ENCODE peak calls at places on chromosomes 4 and X, in seven cellular contexts. M is naive thymus-derived CD4-positive, alpha-beta T cell; Y is heart left ventricle; L is upper lobe of left lung; V is lower lobe of right lung; P is A549; N is body of pancreas. D is an unnamed sample.

GRCh38 chr4:158816953-158817352 is 48.1 kb downstream of the FNIP2 start:
- ATAC-seq in M (peak; percentile 34), Y (no peak), L (no peak), V (peak; percentile 17), P (no peak), N (no peak), D (no peak)

GRCh38 chr4:23857353-23857752 is 32.5 kb downstream of the PPARGC1A start:
- ATAC-seq in M (no peak), Y (no peak), L (no peak), V (no peak), P (no peak), N (no peak), D (no peak)

GRCh38 chrX:13478740-13479451 is 90.5 kb upstream of the EGFL6 start:
- ATAC-seq in M (no peak), Y (peak; percentile 77), L (no peak), V (no peak), P (no peak), N (no peak), D (no peak)

GRCh38 chr4:184329235-184330007 is 111.7 kb upstream of the ENPP6 start:
- ATAC-seq in M (no peak), Y (peak; percentile 26), L (no peak), V (no peak), P (no peak), N (no peak), D (no peak)

GRCh38 chr4:184313710-184314659 is 96.3 kb upstream of the ENPP6 start:
- ATAC-seq in M (peak; percentile 72), Y (no peak), L (peak; percentile 7), V (peak; percentile 43), P (no peak), N (no peak), D (peak; percentile 24)

GRCh38 chrX:74251006-74251930 is 52.7 kb upstream of the ZCCHC13 start:
- ATAC-seq in M (peak; percentile 57), Y (peak; percentile 30), L (peak; percentile 30), V (peak; percentile 62), P (peak; percentile 74), N (no peak), D (peak; percentile 56)

GRCh38 chrX:67338262-67338661 is 205.6 kb upstream of the AR start:
- ATAC-seq in M (no peak), Y (no peak), L (no peak), V (no peak), P (no peak), N (no peak), D (no peak)

GRCh38 chr4:84733343-84734033 is 150.6 kb downstream of the CDS1 start:
- ATAC-seq in M (no peak), Y (peak; percentile 98), L (no peak), V (no peak), P (no peak), N (no peak), D (no peak)

GRCh38 chr4:152000518-152000917 is 239.7 kb upstream of the GATB start:
- ATAC-seq in M (no peak), Y (no peak), L (no peak), V (no peak), P (no peak), N (no peak), D (no peak)

GRCh38 chr4:29722253-29722652 is 997.9 kb upstream of the PCDH7 start:
- ATAC-seq in M (no peak), Y (no peak), L (no peak), V (no peak), P (no peak), N (no peak), D (no peak)

GRCh38 chrX:118751950-118752783 is 24.8 kb downstream of the IL13RA1 start:
- ATAC-seq in M (peak; percentile 75), Y (no peak), L (no peak), V (peak; percentile 47), P (no peak), N (no peak), D (no peak)

GRCh38 chrX:112865464-112866025 is 24.9 kb upstream of the AMOT start:
- ATAC-seq in M (no peak), Y (no peak), L (no peak), V (peak; percentile 51), P (no peak), N (no peak), D (no peak)

GRCh38 chrX:150983526-150984163 is 510 bp downstream of the HMGB3 start:
- ATAC-seq in M (no peak), Y (no peak), L (no peak), V (no peak), P (peak; percentile 20), N (peak; percentile 28), D (no peak)

GRCh38 chr4:79632114-79632513 is 224.1 kb upstream of the GK2 start:
- ATAC-seq in M (no peak), Y (no peak), L (no peak), V (no peak), P (no peak), N (no peak), D (no peak)

GRCh38 chr4:109022941-109023340 is 260.1 kb upstream of the ETNPPL start:
- ATAC-seq in M (no peak), Y (no peak), L (no peak), V (no peak), P (no peak), N (no peak), D (no peak)

GRCh38 chr4:42642136-42642797 is 14.6 kb downstream of the ATP8A1 start:
- ATAC-seq in M (peak; percentile 18), Y (no peak), L (no peak), V (no peak), P (no peak), N (no peak), D (no peak)

GRCh38 chr4:42640613-42641012 is 16.3 kb downstream of the ATP8A1 start:
- ATAC-seq in M (no peak), Y (no peak), L (no peak), V (no peak), P (no peak), N (no peak), D (no peak)

GRCh38 chr4:42638993-42639392 is 17.9 kb downstream of the ATP8A1 start:
- ATAC-seq in M (no peak), Y (no peak), L (no peak), V (no peak), P (no peak), N (no peak), D (no peak)

GRCh38 chr4:42641696-42642095 is 15.2 kb downstream of the ATP8A1 start:
- ATAC-seq in M (no peak), Y (no peak), L (no peak), V (no peak), P (no peak), N (no peak), D (no peak)

GRCh38 chr4:42641155-42641554 is 15.8 kb downstream of the ATP8A1 start:
- ATAC-seq in M (no peak), Y (no peak), L (no peak), V (no peak), P (no peak), N (no peak), D (no peak)
- H3K4me3 ChIP-seq in M (no peak overlapping the region), Y (no peak overlapping the region), L (no peak overlapping the region), V (no peak overlapping the region), P (no peak overlapping the region), N (no peak overlapping the region), D (no peak overlapping the region)

GRCh38 chr4:6562931-6563901 is 11.8 kb upstream of the MAN2B2 start:
- ATAC-seq in M (no peak), Y (peak; percentile 64), L (no peak), V (peak; percentile 27), P (peak; percentile 39), N (peak; percentile 45), D (peak; percentile 33)
- H3K4me3 ChIP-seq in M (no peak overlapping the region), Y (peak overlapping the region; percentile 42), L (peak overlapping the region; percentile 4), V (peak overlapping the region; percentile 41), P (peak overlapping the region; percentile 56), N (no peak overlapping the region), D (peak overlapping the region; percentile 53)

DNA sequence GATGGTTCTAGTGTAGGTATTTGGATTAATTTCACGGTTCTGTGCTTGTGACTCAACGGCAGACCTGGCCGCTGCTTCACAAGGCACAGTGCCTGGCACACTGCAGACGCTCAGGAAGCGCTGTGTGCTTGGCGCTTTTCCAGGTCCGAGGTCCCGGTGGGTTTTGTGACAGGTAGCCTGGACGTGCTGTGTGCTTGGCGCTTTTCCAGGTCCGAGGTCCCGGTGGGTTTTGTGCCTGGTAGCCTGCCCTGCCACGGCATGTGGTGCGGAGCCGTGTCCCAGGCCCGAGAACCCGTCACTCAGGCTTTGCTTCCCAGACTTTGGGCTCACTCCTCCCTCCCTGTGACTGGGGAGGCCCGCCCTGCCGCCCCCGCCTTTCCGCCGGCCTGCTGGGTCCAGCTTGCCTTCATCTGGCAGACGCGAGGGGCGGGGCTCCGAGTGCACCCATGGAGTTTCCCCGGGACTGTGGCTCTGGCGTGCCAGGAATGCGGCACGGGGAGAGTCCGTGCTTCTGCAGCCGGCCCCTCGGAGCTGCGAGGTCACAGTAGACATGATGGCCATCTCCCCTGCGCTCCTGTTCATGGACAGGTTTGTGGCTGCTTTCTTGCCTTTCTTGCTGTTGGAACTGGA is 44.2 kb downstream of the TBC1D14 start:
- ATAC-seq in M (no peak), Y (peak; percentile 91), L (peak; percentile 31), V (peak; percentile 66), P (no peak), N (peak; percentile 59), D (peak; percentile 94)
- H3K4me3 ChIP-seq in M (no peak overlapping the region), Y (peak overlapping the region; percentile 33), L (no peak overlapping the region), V (peak overlapping the region; percentile 23), P (no peak overlapping the region), N (no peak overlapping the region), D (peak overlapping the region; percentile 37)

GRCh38 chr4:6706173-6706572 is 3.5 kb downstream of the MRFAP1L1 start:
- ATAC-seq in M (no peak), Y (no peak), L (no peak), V (no peak), P (no peak), N (no peak), D (no peak)
- H3K4me3 ChIP-seq in M (no peak overlapping the region), Y (no peak overlapping the region), L (no peak overlapping the region), V (no peak overlapping the region), P (no peak overlapping the region), N (no peak overlapping the region), D (no peak overlapping the region)

GRCh38 chr4:107719211-107719926 is 665 bp downstream of the PAPSS1 start:
- ATAC-seq in M (no peak), Y (no peak), L (no peak), V (peak; percentile 47), P (peak; percentile 28), N (no peak), D (no peak)
- H3K4me3 ChIP-seq in M (peak overlapping the region; percentile 88), Y (peak overlapping the region; percentile 99), L (peak overlapping the region; percentile 26), V (peak overlapping the region; percentile 98), P (peak overlapping the region; percentile 72), N (peak overlapping the region; percentile 31), D (peak overlapping the region; percentile 94)

GRCh38 chrX:139834879-139835278 is 98.0 kb downstream of the ATP11C start:
- ATAC-seq in M (no peak), Y (no peak), L (no peak), V (no peak), P (no peak), N (peak; percentile 85), D (no peak)
- H3K4me3 ChIP-seq in M (no peak overlapping the region), Y (no peak overlapping the region), L (no peak overlapping the region), V (no peak overlapping the region), P (no peak overlapping the region), N (no peak overlapping the region), D (no peak overlapping the region)

DNA sequence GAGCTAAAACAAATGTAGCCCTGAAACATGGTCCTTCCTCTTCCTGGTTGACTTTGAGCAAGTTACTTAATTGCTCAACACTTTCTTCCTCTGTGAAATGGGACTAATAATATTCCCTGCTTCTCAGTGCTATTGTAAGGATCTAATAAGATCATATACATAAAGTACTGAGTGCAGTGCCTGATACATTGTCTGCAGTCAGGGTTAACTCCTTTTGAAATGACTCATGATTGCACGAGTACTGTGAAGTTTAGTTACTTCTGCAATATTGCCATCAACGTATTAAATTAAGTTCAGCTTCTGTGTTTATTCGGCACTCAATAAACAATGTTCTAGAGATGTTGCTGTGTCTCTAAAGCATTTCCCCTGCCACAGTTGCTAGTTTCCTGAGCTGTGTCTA is 91.8 kb upstream of the HPRT1 start:
- ATAC-seq in M (no peak), Y (no peak), L (no peak), V (no peak), P (no peak), N (no peak), D (no peak)
- H3K4me3 ChIP-seq in M (no peak overlapping the region), Y (no peak overlapping the region), L (no peak overlapping the region), V (no peak overlapping the region), P (no peak overlapping the region), N (no peak overlapping the region), D (no peak overlapping the region)